ENCODE peak calls at places on chromosomes 7 and 10, in four cellular contexts. Y is CD8-positive, alpha-beta memory T cell; P is NCI-H446; H is T-helper 2 cell. A is an unnamed sample.

GRCh38 chr10:121702351-121703320 is 104.4 kb upstream of the FGFR2 start:
- DNase-seq in Y (no peak), P (no peak), H (no peak), A (no peak)

GRCh38 chr7:149715476-149715875 is 57.9 kb downstream of the ZNF467 start:
- DNase-seq in Y (no peak), P (no peak), H (peak), A (no peak)

GRCh38 chr7:8254667-8255066 is 7.3 kb downstream of the ICA1 start:
- DNase-seq in Y (no peak), P (no peak), H (no peak), A (no peak)

GRCh38 chr7:22663319-22663718 is 63.7 kb upstream of the IL6 start:
- DNase-seq in Y (no peak), P (no peak), H (peak), A (no peak)

GRCh38 chr7:2719007-2719406 is 31.0 kb downstream of the AMZ1 start:
- DNase-seq in Y (peak), P (no peak), H (peak), A (peak)

GRCh38 chr10:12470719-12471118 is 121.4 kb downstream of the CAMK1D start:
- DNase-seq in Y (no peak), P (no peak), H (no peak), A (no peak)

GRCh38 chr7:26451997-26452396 is 160.3 kb downstream of the SNX10 start:
- DNase-seq in Y (no peak), P (no peak), H (no peak), A (no peak)

GRCh38 chr10:103238506-103239252 is 7.0 kb upstream of the RPEL1 start:
- DNase-seq in Y (no peak), P (peak), H (no peak), A (no peak)

GRCh38 chr7:75983471-75984129 is 10.8 kb downstream of the TMEM120A start:
- DNase-seq in Y (peak), P (no peak), H (no peak), A (no peak)

GRCh38 chr7:1080251-1080917 is 7.5 kb upstream of the GPER1 start:
- DNase-seq in Y (no peak), P (no peak), H (no peak), A (no peak)

GRCh38 chr10:121188005-121188404 is 336.8 kb downstream of the WDR11 start:
- DNase-seq in Y (no peak), P (no peak), H (no peak), A (no peak)

GRCh38 chr10:15472431-15473400 is 101.6 kb upstream of the FAM171A1 start:
- DNase-seq in Y (no peak), P (no peak), H (peak), A (no peak)

GRCh38 chr10:11612004-11613001 is 853 bp upstream of the USP6NL start:
- DNase-seq in Y (no peak), P (no peak), H (no peak), A (no peak)

GRCh38 chr7:101294039-101294831 is 27.4 kb downstream of the IFT22 start:
- DNase-seq in Y (no peak), P (no peak), H (no peak), A (no peak)

GRCh38 chr7:38863609-38864291 is 45.2 kb downstream of the VPS41 start:
- DNase-seq in Y (no peak), P (no peak), H (no peak), A (no peak)

GRCh38 chr10:54613162-54613561 is 187.9 kb downstream of the PCDH15 start:
- DNase-seq in Y (no peak), P (no peak), H (no peak), A (no peak)

GRCh38 chr7:40346554-40346953 is 211.7 kb downstream of the SUGCT start:
- DNase-seq in Y (no peak), P (no peak), H (no peak), A (no peak)

GRCh38 chr7:103879411-103879810 is 110.0 kb downstream of the RELN start:
- DNase-seq in Y (no peak), P (no peak), H (no peak), A (no peak)

GRCh38 chr7:69656890-69657289 is 58.6 kb downstream of the AUTS2 start:
- DNase-seq in Y (no peak), P (no peak), H (no peak), A (no peak)

GRCh38 chr7:112938895-112939588 is 147.6 kb downstream of the GPR85 start:
- DNase-seq in Y (peak), P (no peak), H (peak), A (no peak)

GRCh38 chr10:84574101-84574500 is 245.7 kb downstream of the CCSER2 start:
- DNase-seq in Y (no peak), P (peak), H (peak), A (no peak)

GRCh38 chr10:72012801-72013200 is 48.6 kb downstream of the CHST3 start:
- DNase-seq in Y (no peak), P (no peak), H (no peak), A (no peak)

GRCh38 chr7:91913612-91914011 is 27.1 kb upstream of the AKAP9 start:
- DNase-seq in Y (no peak), P (no peak), H (no peak), A (no peak)

GRCh38 chr7:55438765-55439525 is 73.8 kb downstream of the LANCL2 start:
- DNase-seq in Y (no peak), P (no peak), H (no peak), A (no peak)

GRCh38 chr10:30553018-30553624 is 76.4 kb downstream of the LYZL2 start:
- DNase-seq in Y (no peak), P (no peak), H (no peak), A (no peak)

GRCh38 chr10:133280391-133281059 is 3.9 kb upstream of the ADAM8 start:
- DNase-seq in Y (no peak), P (no peak), H (no peak), A (peak)

GRCh38 chr7:151431281-151431767 is 8.6 kb downstream of the CRYGN start:
- DNase-seq in Y (no peak), P (no peak), H (no peak), A (no peak)

GRCh38 chr7:118186491-118186890 is 2.5 kb downstream of the LSM8 start:
- DNase-seq in Y (no peak), P (no peak), H (no peak), A (no peak)

GRCh38 chr7:27912751-27913150 is 172.8 kb downstream of the TAX1BP1 start:
- DNase-seq in Y (no peak), P (no peak), H (no peak), A (no peak)